ENCODE peak calls at places on chromosome 12, in six cellular contexts. I is IMR-90, M is Peyer's patch, W is GM23248, D is BJ, Z is upper lobe of right lung. G is an unnamed sample. For H3K27me3, the result is how much of the 10 kb centered on the place peaks cover.

GRCh38 chr12:58925111-58925732 is 4.9 kb upstream of the LRIG3 start:
- DNase-seq in M (no peak), Z (no peak), W (no peak), I (peak), D (no peak), G (no peak)

GRCh38 chr12:100962086-100962712 is 167.6 kb downstream of the ANO4 start:
- DNase-seq in I (no peak), D (no peak), W (no peak), M (no peak), Z (no peak), G (no peak)

GRCh38 chr12:104985206-104985605 is 910 bp upstream of the NOPCHAP1 start:
- DNase-seq in W (no peak), M (no peak), D (no peak), Z (no peak), I (no peak), G (no peak)

GRCh38 chr12:52120951-52121847 is 41.7 kb downstream of the SMIM41 start:
- DNase-seq in M (no peak), D (no peak), W (no peak), Z (no peak), I (peak), G (no peak)

GRCh38 chr12:116372815-116373214 is 95.3 kb upstream of the MED13L start:
- DNase-seq in Z (no peak), D (no peak), W (no peak), M (no peak), I (no peak), G (no peak)

GRCh38 chr12:109759595-109759994 is 46.0 kb downstream of the FAM222A start:
- DNase-seq in I (no peak), D (no peak), Z (no peak), M (no peak), W (no peak), G (no peak)

GRCh38 chr12:2963760-2964292 is 4.6 kb downstream of the TEAD4 start:
- DNase-seq in W (no peak), M (no peak), I (peak), Z (no peak), D (no peak), G (peak)

GRCh38 chr12:56687225-56688128 is 607 bp downstream of the PTGES3 start:
- DNase-seq in W (peak), Z (peak), D (no peak), I (no peak), M (peak), G (peak)

GRCh38 chr12:114405199-114405448 is 820 bp downstream of the TBX5 start:
- DNase-seq in D (no peak), Z (no peak), I (no peak), M (no peak), W (peak), G (no peak)
- H3K27me3 ChIP-seq in D (under half), Z (half or more), I (under half), M (under half), W (under half), G (under half)

DNA sequence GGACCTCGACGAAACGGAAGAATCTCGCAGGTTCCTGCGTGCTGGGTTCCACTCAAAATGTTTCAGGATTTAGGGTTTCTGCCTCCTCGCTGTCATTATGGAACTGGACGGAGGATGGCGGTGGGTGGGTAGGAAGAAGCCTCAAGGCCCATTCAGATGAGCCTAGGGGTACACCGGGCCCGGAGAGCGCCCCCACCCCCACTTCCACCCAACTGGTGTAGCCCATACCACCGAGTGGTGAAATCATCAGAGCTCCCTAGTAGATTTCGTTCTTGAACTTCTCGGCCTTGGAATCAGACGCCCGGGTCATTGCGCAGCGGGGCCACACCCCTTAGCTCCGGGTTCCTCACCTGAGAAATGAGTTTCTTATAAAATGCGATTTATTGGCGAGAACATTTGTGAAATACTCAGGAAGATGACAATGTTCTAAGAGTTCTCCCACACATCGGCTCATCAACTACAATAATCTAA is 13.3 kb upstream of the TBX3 start:
- DNase-seq in I (no peak), D (no peak), W (no peak), M (no peak), Z (no peak), G (no peak)
- H3K27me3 ChIP-seq in I (under half), D (under half), W (under half), M (under half), Z (half or more), G (under half)

GRCh38 chr12:7169951-7170350 is 19.5 kb upstream of the PEX5 start:
- DNase-seq in M (no peak), I (no peak), W (no peak), D (no peak), Z (no peak), G (no peak)

GRCh38 chr12:7176595-7176994 is 12.9 kb upstream of the PEX5 start:
- DNase-seq in I (no peak), M (no peak), D (no peak), Z (no peak), W (no peak), G (no peak)

GRCh38 chr12:7175493-7175892 is 14.0 kb upstream of the PEX5 start:
- DNase-seq in D (no peak), Z (no peak), M (no peak), I (peak), W (peak), G (peak)

DNA sequence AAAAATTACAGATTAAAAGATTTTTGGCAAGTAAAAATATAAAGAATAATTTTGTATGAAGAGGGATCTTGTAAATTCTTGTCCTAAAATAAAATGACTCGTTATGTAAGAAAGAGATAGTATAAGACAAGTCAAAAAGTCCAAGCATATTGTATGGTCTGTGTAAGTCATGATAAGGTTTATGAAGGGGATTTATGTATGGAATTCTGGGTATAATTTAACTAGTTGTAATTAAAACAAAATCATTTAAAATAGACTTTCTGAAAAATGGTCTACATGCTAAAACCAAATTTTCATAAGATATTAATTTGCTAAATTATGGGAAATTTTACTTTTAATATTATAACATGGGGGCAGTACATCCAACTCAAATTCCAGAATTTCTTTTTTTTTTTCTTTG is 17.6 kb upstream of the PEX5 start:
- DNase-seq in M (no peak), W (no peak), I (no peak), Z (no peak), D (no peak), G (no peak)
- H3K27me3 ChIP-seq in M (under half), W (under half), I (under half), Z (under half), D (under half), G (under half)

GRCh38 chr12:53994268-53994690 is 5.7 kb upstream of the HOXC9 start:
- DNase-seq in D (no peak), M (no peak), W (no peak), I (no peak), Z (no peak), G (peak)
- H3K27me3 ChIP-seq in D (under half), M (under half), W (half or more), I (half or more), Z (half or more), G (under half)

GRCh38 chr12:131600160-131600532 is 110.7 kb upstream of the SFSWAP start:
- DNase-seq in D (no peak), Z (no peak), W (no peak), I (no peak), M (no peak), G (no peak)

GRCh38 chr12:131599214-131600159 is 111.4 kb upstream of the SFSWAP start:
- DNase-seq in I (no peak), Z (no peak), D (no peak), W (peak), M (no peak), G (no peak)

GRCh38 chr12:131596115-131596514 is 114.8 kb upstream of the SFSWAP start:
- DNase-seq in W (no peak), D (no peak), Z (no peak), M (no peak), I (no peak), G (no peak)

GRCh38 chr12:131598717-131599116 is 112.2 kb upstream of the SFSWAP start:
- DNase-seq in W (no peak), D (no peak), I (no peak), M (no peak), Z (no peak), G (no peak)

DNA sequence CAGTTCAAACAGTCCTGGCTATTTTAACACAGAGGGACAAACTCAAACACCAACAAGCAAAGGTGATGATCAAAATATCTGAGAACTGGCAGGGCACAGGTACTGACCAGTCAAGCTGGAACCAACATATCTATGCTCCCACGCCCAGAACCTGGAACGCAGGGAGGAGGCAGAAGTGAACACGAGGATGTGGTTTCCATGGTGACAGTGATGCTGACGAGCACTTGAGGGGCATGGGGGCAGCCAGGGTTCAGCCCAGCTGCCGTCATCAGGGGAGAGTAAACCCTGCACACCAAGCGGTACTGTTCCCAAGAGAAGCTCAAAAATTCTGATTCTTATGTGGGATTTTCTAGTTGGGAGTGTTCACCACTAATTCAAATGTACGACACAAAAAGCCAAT is 113.6 kb upstream of the SFSWAP start:
- DNase-seq in I (no peak), D (no peak), M (no peak), Z (no peak), W (no peak), G (no peak)
- H3K27me3 ChIP-seq in I (under half), D (under half), M (under half), Z (under half), W (under half), G (under half)

DNA sequence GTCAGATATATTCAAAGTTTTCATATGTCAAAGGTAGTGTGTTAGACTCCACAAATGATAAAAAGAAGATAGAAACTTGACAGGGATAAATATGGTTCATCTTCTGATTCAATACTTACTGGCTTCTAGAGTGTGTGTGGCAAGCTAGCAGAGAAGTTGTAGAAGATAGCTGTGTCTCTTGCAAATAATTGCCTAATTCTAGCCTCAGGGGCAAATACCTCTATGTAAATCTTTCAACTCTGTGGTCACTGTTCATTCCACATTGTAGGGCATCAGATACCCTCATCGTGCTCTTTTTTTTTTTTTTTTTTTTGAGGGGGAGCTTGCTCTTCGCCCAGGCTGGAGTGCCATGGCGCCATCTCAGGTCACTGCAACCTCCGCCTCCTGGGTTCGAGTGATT is 1.7 kb downstream of the OLR1 start:
- DNase-seq in Z (no peak), W (peak), D (no peak), I (no peak), M (no peak), G (no peak)
- H3K27me3 ChIP-seq in Z (under half), W (under half), D (under half), I (under half), M (under half), G (under half)

GRCh38 chr12:81146228-81147225 is 68.6 kb downstream of the ACSS3 start:
- DNase-seq in D (no peak), W (no peak), M (no peak), I (no peak), Z (no peak), G (no peak)

GRCh38 chr12:81143057-81143456 is 65.2 kb downstream of the ACSS3 start:
- DNase-seq in M (no peak), Z (no peak), D (no peak), W (no peak), I (no peak), G (no peak)

GRCh38 chr12:81147286-81147919 is 69.5 kb downstream of the ACSS3 start:
- DNase-seq in W (no peak), I (no peak), M (no peak), Z (no peak), D (no peak), G (no peak)
- H3K27me3 ChIP-seq in W (under half), I (under half), M (under half), Z (under half), D (under half), G (under half)

DNA sequence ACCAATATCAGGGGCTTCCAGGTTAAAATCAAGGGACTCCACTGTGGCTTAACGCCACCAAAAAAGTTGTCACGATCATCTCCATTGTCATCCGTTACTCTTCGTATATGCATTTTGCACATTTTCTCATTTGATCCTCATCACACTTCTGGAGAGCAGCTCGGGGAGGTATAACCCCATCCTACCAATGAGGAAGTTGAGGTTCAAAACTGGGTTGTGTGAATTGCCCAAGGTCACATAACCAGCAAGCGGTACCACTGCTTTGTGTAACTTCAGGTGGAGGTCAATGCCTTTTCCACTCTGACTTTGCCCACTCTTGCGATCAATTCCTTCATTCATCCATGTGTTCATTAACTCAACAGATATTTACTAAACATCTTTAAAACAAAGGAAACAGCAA is 71.1 kb upstream of the CCND2 start:
- DNase-seq in Z (no peak), D (no peak), M (no peak), I (no peak), W (no peak), G (no peak)
- H3K27me3 ChIP-seq in Z (under half), D (under half), M (under half), I (under half), W (under half), G (under half)